ENCODE peak calls at places on chromosome 13, in six cellular contexts. K is fibroblast of lung, Y is mesendoderm, V is H1, I is IMR-90, L is mammary epithelial cell. S is an unnamed sample.

GRCh38 chr13:99577934-99578917 is 77.0 kb downstream of the TM9SF2 start:
- DNase-seq in L (no peak), I (no peak), K (no peak), Y (peak), V (no peak), S (peak)

GRCh38 chr13:28753208-28753892 is 34.6 kb upstream of the SLC46A3 start:
- DNase-seq in K (peak), L (peak), V (peak), Y (peak), I (peak), S (peak)

GRCh38 chr13:40272776-40273139 is 393.7 kb downstream of the FOXO1 start:
- DNase-seq in V (no peak), Y (no peak), L (peak), I (peak), K (peak), S (peak)

GRCh38 chr13:33862006-33862405 is 44.1 kb downstream of the RFC3 start:
- DNase-seq in V (no peak), I (no peak), Y (no peak), L (no peak), K (no peak), S (no peak)

GRCh38 chr13:42084722-42085121 is 36.3 kb downstream of the DGKH start:
- DNase-seq in K (no peak), I (no peak), V (no peak), L (no peak), Y (no peak), S (no peak)

GRCh38 chr13:79451500-79451962 is 29.4 kb upstream of the NDFIP2 start:
- DNase-seq in V (no peak), I (peak), L (peak), K (peak), Y (peak), S (peak)

GRCh38 chr13:43787998-43788397 is 1.2 kb upstream of the ENOX1 start:
- DNase-seq in K (peak), Y (peak), V (no peak), I (peak), L (no peak), S (peak)

GRCh38 chr13:21106089-21106488 is 44.7 kb upstream of the LATS2 start:
- DNase-seq in I (peak), L (no peak), Y (no peak), K (peak), V (no peak), S (peak)

GRCh38 chr13:59476376-59476775 is 687.4 kb downstream of the DIAPH3 start:
- DNase-seq in Y (no peak), V (no peak), K (no peak), L (no peak), I (peak), S (no peak)

GRCh38 chr13:58144616-58145015 is 513.1 kb downstream of the PCDH17 start:
- DNase-seq in V (no peak), Y (no peak), L (no peak), K (no peak), I (no peak), S (no peak)

GRCh38 chr13:77065456-77066147 is 38.6 kb upstream of the FBXL3 start:
- DNase-seq in K (no peak), I (no peak), V (no peak), Y (peak), L (no peak), S (no peak)

GRCh38 chr13:94309997-94310842 is 169.3 kb downstream of the DCT start:
- DNase-seq in V (no peak), L (peak), I (peak), Y (no peak), K (peak), S (peak)

GRCh38 chr13:79966502-79966901 is 374.4 kb downstream of the SPRY2 start:
- DNase-seq in Y (peak), I (no peak), L (peak), V (no peak), K (no peak), S (peak)

GRCh38 chr13:71067164-71067815 is 799.7 kb downstream of the DACH1 start:
- DNase-seq in K (no peak), Y (peak), I (no peak), L (no peak), V (no peak), S (no peak)

GRCh38 chr13:33092422-33092987 is 76.3 kb downstream of the KL start:
- DNase-seq in V (no peak), I (no peak), Y (no peak), L (no peak), K (no peak), S (no peak)

GRCh38 chr13:94480672-94481145 is 1.2 kb upstream of the DCT start:
- DNase-seq in Y (no peak), L (peak), I (peak), V (no peak), K (peak), S (peak)

GRCh38 chr13:24148414-24149305 is 11.9 kb upstream of the SPATA13 start:
- DNase-seq in I (peak), V (no peak), K (peak), L (peak), Y (peak), S (peak)

GRCh38 chr13:33730147-33730546 is 87.8 kb upstream of the RFC3 start:
- DNase-seq in V (no peak), L (no peak), K (no peak), I (no peak), Y (no peak), S (no peak)

GRCh38 chr13:73451120-73452029 is 392.6 kb downstream of the KLF5 start:
- DNase-seq in I (no peak), V (no peak), K (no peak), Y (no peak), L (no peak), S (no peak)

GRCh38 chr13:28161370-28161769 is 23.0 kb downstream of the PAN3 start:
- DNase-seq in V (no peak), I (peak), K (peak), Y (peak), L (no peak), S (peak)

GRCh38 chr13:34638897-34639296 is 303.2 kb upstream of the NBEA start:
- DNase-seq in V (no peak), K (no peak), Y (no peak), L (no peak), I (no peak), S (no peak)

GRCh38 chr13:105587786-105588185 is 947.7 kb downstream of the EFNB2 start:
- DNase-seq in K (peak), Y (peak), I (peak), V (no peak), L (peak), S (no peak)

GRCh38 chr13:53250272-53250875 is 221.8 kb downstream of the OLFM4 start:
- DNase-seq in I (peak), L (peak), V (no peak), Y (peak), K (peak), S (peak)

GRCh38 chr13:112176746-112177119 is 109.8 kb downstream of the SOX1 start:
- DNase-seq in K (no peak), Y (no peak), I (no peak), V (no peak), L (no peak), S (no peak)

GRCh38 chr13:43057653-43058317 is 34.4 kb downstream of the DNAJC15 start:
- DNase-seq in K (peak), L (no peak), I (no peak), V (no peak), Y (peak), S (no peak)

GRCh38 chr13:102769679-102770078 is 3.9 kb downstream of the TEX30 start:
- DNase-seq in L (peak), K (no peak), V (no peak), Y (no peak), I (peak), S (no peak)
- H3K4me2 ChIP-seq in L (no peak), K (no peak), V (no peak), Y (no peak), I (no peak), S (no peak)

GRCh38 chr13:106917024-106917491 is 349.1 kb upstream of the ARGLU1 start:
- DNase-seq in Y (no peak), I (no peak), L (no peak), K (no peak), V (peak), S (no peak)

GRCh38 chr13:106915146-106915545 is 347.2 kb upstream of the ARGLU1 start:
- DNase-seq in I (no peak), L (no peak), V (no peak), Y (no peak), K (no peak), S (no peak)

GRCh38 chr13:106919093-106919492 is 351.2 kb upstream of the ARGLU1 start:
- DNase-seq in L (no peak), Y (no peak), V (no peak), K (no peak), I (no peak), S (no peak)

GRCh38 chr13:106917673-106918652 is 350.0 kb upstream of the ARGLU1 start:
- DNase-seq in L (peak), Y (peak), V (peak), K (peak), I (peak), S (peak)

DNA sequence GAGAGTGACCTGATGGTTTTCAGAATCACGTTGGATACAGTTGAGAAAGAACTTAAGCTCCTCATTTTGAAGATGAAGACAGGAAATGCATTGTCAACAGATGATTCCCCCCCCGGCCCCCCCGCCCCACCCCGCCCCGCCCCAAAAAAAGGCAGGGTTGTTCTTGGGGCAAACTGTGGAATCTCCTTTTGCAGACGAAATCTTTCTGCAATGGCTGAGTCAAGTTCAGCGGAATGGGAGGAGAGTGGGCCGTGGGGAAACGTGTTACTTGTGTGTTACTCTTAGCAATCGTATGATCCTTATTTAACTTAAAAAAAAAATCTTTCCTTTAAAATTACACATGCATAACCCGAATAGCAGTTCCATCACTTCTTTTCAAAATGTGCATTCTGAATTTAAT is 348.4 kb upstream of the ARGLU1 start:
- DNase-seq in L (no peak), V (no peak), I (no peak), K (no peak), Y (no peak), S (no peak)
- H3K4me2 ChIP-seq in L (no peak), V (peak), I (no peak), K (no peak), Y (no peak), S (no peak)

GRCh38 chr13:104571890-104572229 is 1505.6 kb upstream of the SLC10A2 start:
- DNase-seq in I (no peak), K (no peak), V (no peak), Y (no peak), L (no peak), S (no peak)
- H3K4me2 ChIP-seq in I (no peak), K (no peak), V (no peak), Y (no peak), L (peak), S (no peak)

GRCh38 chr13:75042809-75043208 is 439.2 kb downstream of the TBC1D4 start:
- DNase-seq in L (no peak), V (no peak), Y (no peak), K (no peak), I (no peak), S (no peak)
- H3K4me2 ChIP-seq in L (no peak), V (no peak), Y (no peak), K (no peak), I (no peak), S (no peak)

DNA sequence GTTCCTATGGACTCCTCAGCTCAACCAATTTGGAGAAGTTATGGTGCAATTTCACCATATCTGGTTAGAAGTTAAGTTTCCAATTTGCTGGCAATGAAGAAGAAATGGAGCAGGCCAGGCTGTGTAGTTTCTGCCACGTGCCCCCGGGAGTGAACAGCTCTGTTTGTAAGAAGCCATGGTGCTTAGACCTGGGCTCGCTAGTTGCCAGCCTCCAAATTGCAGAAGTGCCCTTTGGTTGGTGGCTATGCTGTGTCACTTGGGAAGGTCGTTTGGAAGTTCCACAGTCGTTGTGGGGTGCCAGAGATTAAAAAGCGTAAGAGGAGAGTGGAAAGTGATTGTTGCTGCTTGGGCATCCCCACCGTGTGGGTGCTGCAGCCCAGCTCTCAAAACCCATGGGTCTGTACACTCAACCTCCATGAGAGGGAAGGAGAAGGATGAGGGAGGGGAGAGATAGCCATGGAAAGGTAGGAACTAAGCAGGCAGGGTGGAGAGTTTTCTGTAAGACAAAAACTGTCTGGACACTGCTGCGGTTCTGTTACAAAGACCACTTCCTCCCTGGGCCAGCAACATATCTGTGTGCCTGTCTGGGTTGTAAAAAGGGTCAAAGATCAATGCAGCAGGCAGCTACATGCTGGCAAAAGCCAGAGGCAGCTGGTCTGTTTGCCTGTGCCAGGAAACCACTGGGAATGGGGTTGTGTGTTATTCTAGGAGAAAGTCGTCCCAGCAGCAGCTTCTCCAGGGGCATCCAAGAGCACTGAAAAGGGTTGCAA is 10.8 kb downstream of the ALOX5AP start:
- DNase-seq in V (no peak), L (peak), Y (no peak), K (peak), I (no peak), S (no peak)
- H3K4me2 ChIP-seq in V (no peak), L (no peak), Y (no peak), K (no peak), I (no peak), S (no peak)

DNA sequence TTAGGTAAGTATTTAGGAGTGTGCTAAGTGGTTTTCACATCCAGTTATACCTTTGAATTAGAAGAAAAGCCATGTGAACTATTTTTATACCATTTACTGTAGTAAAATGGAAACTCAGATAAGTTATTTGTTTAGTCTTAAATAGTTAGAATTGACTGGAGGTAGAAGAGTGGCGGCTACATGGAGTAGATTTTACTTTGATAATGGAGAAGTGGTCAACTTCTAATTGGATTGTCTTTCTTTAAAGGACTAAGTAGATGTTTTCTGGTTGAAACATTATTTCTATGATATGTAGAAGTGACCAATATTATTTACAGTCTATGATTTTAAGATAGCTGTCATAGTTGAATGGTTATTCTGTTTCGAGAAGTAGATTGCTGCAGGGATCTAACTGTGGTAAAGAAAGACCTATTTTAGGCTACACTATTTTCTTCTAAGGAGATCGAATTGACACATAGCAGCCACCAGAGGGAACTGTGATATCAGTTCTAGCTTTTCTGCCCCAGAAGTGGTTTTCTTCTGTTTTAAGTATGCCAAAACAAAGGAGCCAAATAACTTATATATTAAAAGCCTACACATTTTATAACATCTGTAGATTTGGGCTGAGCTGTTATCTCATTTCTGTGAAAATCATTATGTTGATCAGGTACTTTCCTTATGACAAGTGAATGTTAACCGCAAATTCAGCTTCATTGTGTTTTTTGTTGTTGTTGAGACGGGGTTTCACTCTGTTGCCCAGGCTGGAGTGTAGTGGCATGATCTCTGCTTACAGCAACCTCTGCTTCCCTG is 26.1 kb downstream of the ZMYM2 start:
- DNase-seq in L (peak), V (no peak), I (peak), Y (peak), K (peak), S (peak)
- H3K4me2 ChIP-seq in L (no peak), V (no peak), I (no peak), Y (no peak), K (no peak), S (no peak)

S was measured in GM23248.